ENCODE peak calls at places on chromosomes 7 and 10, in five cellular contexts. F, W, H, G and D are unnamed samples.

GRCh38 chr7:151256410-151257045 is 8.0 kb upstream of the SMARCD3 start:
- DNase-seq in F (no peak), W (no peak), H (no peak), G (no peak), D (no peak)

GRCh38 chr10:126438407-126438783 is 50.1 kb upstream of the ADAM12 start:
- DNase-seq in F (no peak), W (no peak), H (no peak), G (no peak), D (no peak)

GRCh38 chr10:131580674-131581073 is 269.2 kb upstream of the TCERG1L start:
- DNase-seq in F (no peak), W (no peak), H (no peak), G (no peak), D (no peak)

GRCh38 chr10:47339759-47340612 is 8.2 kb upstream of the RBP3 start:
- DNase-seq in F (no peak), W (no peak), H (no peak), G (no peak), D (no peak)

GRCh38 chr10:62384057-62384446 is 9.9 kb downstream of the ZNF365 start:
- DNase-seq in F (peak), W (peak), H (peak), G (no peak), D (no peak)

GRCh38 chr7:74606101-74606908 is 51.2 kb upstream of the GTF2I start:
- DNase-seq in F (no peak), W (peak), H (peak), G (peak), D (peak)

GRCh38 chr10:51302316-51302715 is 228.0 kb downstream of the PRKG1 start:
- DNase-seq in F (no peak), W (no peak), H (no peak), G (no peak), D (no peak)

GRCh38 chr10:1184541-1185415 is 128.6 kb downstream of the WDR37 start:
- DNase-seq in F (no peak), W (no peak), H (no peak), G (no peak), D (no peak)